ENCODE peak calls at places on chromosomes 13 and 19, in eight cellular contexts. R, G, H, P, A, B, V and C are unnamed samples.

GRCh38 chr19:36049080-36049698 is 4.9 kb downstream of the THAP8 start:
- DNase-seq in P (no peak), G (no peak), B (no peak), R (peak; percentile 48), H (no peak), A (no peak), V (no peak), C (no peak)

GRCh38 chr19:45547965-45548609 is 36.5 kb downstream of the OPA3 start:
- DNase-seq in B (no peak), P (no peak), H (no peak), A (no peak), V (peak; percentile 5), R (peak; percentile 94), G (no peak), C (no peak)

GRCh38 chr13:45683701-45684100 is 18.4 kb upstream of the CBY2 start:
- DNase-seq in G (no peak), V (no peak), H (no peak), A (no peak), R (no peak), P (no peak), B (no peak), C (no peak)

GRCh38 chr19:3692141-3693029 is 7.9 kb downstream of the PIP5K1C start:
- DNase-seq in G (peak; percentile 62), H (peak; percentile 58), B (no peak), A (peak; percentile 57), R (no peak), V (no peak), P (no peak), C (peak; percentile 59)

GRCh38 chr13:79385694-79386093 is 20.4 kb downstream of the RBM26 start:
- DNase-seq in P (no peak), V (no peak), A (no peak), H (no peak), B (no peak), G (no peak), R (peak; percentile 62), C (no peak)

GRCh38 chr19:5850743-5851293 is 431 bp downstream of the FUT3 start:
- DNase-seq in V (no peak), G (no peak), A (no peak), R (peak; percentile 29), B (no peak), P (peak; percentile 75), H (peak; percentile 60), C (peak; percentile 10)

GRCh38 chr19:3367572-3368440 is 1.4 kb downstream of the NFIC start:
- DNase-seq in G (no peak), V (no peak), R (no peak), P (peak; percentile 38), A (no peak), H (peak; percentile 63), B (no peak), C (no peak)

GRCh38 chr13:114067886-114068722 is 64.3 kb downstream of the RASA3 start:
- DNase-seq in G (peak; percentile 30), H (peak; percentile 54), P (no peak), R (no peak), V (no peak), B (no peak), A (peak; percentile 52), C (peak; percentile 53)

GRCh38 chr19:3821156-3821555 is 35.0 kb upstream of the MATK start:
- DNase-seq in H (no peak), B (no peak), V (no peak), A (no peak), G (no peak), P (no peak), R (no peak), C (no peak)

GRCh38 chr19:7734220-7735203 is 2.6 kb upstream of the CLEC4G start:
- DNase-seq in R (no peak), A (no peak), V (no peak), B (no peak), H (no peak), G (no peak), P (no peak), C (no peak)

GRCh38 chr19:17836530-17836929 is 11.3 kb downstream of the JAK3 start:
- DNase-seq in G (no peak), B (no peak), R (no peak), V (no peak), A (no peak), P (no peak), H (no peak), C (no peak)

GRCh38 chr13:60152904-60153303 is 10.8 kb downstream of the DIAPH3 start:
- DNase-seq in V (no peak), R (no peak), G (no peak), A (no peak), B (no peak), H (no peak), P (no peak), C (no peak)

GRCh38 chr19:30063184-30064020 is 121.4 kb downstream of the URI1 start:
- DNase-seq in A (no peak), H (no peak), R (no peak), P (no peak), G (no peak), V (no peak), B (no peak), C (no peak)

GRCh38 chr19:42528354-42529247 is at the start of gene CEACAM1:
- DNase-seq in R (peak; percentile 70), P (no peak), V (no peak), H (peak; percentile 56), B (no peak), G (peak; percentile 53), A (peak; percentile 37), C (peak; percentile 50)

GRCh38 chr19:54451997-54452396 is 3.0 kb downstream of the LENG8 start:
- DNase-seq in A (no peak), R (no peak), V (no peak), B (no peak), G (no peak), H (peak; percentile 26), P (no peak), C (no peak)

GRCh38 chr19:47243364-47243775 is 12.4 kb upstream of the BBC3 start:
- DNase-seq in B (no peak), R (no peak), H (no peak), V (no peak), G (no peak), A (no peak), P (no peak), C (no peak)

GRCh38 chr13:83980322-83980721 is 98.0 kb upstream of the SLITRK1 start:
- DNase-seq in P (no peak), V (no peak), H (no peak), A (no peak), R (no peak), B (no peak), G (no peak), C (no peak)

GRCh38 chr13:101398191-101398590 is 18.1 kb downstream of the NALCN start:
- DNase-seq in G (no peak), V (no peak), R (no peak), P (peak; percentile 37), H (no peak), B (no peak), A (no peak), C (no peak)

GRCh38 chr19:28560786-28561185 is 652.2 kb downstream of the UQCRFS1 start:
- DNase-seq in B (no peak), V (no peak), P (no peak), A (no peak), H (no peak), G (no peak), R (no peak), C (no peak)

GRCh38 chr19:768424-768823 is 17.5 kb downstream of the MISP start:
- DNase-seq in G (no peak), H (no peak), R (no peak), V (no peak), B (no peak), P (peak; percentile 94), A (no peak), C (no peak)

GRCh38 chr19:33040994-33041827 is 23.5 kb downstream of the RHPN2 start:
- DNase-seq in V (no peak), R (peak; percentile 70), B (no peak), A (no peak), P (peak; percentile 85), H (no peak), G (no peak), C (no peak)

GRCh38 chr19:9250630-9251029 is at the start of gene OR7E24:
- DNase-seq in H (no peak), P (no peak), G (no peak), A (no peak), R (no peak), B (no peak), V (no peak), C (no peak)

GRCh38 chr13:109093988-109094387 is 464.6 kb downstream of the MYO16 start:
- DNase-seq in G (no peak), P (no peak), R (no peak), B (no peak), H (no peak), A (no peak), V (no peak), C (no peak)

GRCh38 chr19:35000647-35001501 is 751 bp downstream of the GRAMD1A start:
- DNase-seq in B (no peak), G (peak; percentile 53), V (peak; percentile 63), R (no peak), P (peak; percentile 59), A (peak; percentile 60), H (no peak), C (no peak)